ENCODE peak calls at places on chromosome 13, in ten cellular contexts. One of them, this sample, is unnamed.

GRCh38 chr13:47277774-47278173 is 380.9 kb upstream of the HTR2A start:
- DNase-seq in NCI-H1930: no peak
- DNase-seq in T follicular helper cell: no peak
- DNase-seq in posterior cingulate gyrus: no peak
- DNase-seq in stimulated activated CD8-positive, alpha-beta memory T cell treated with anti-CD3 and anti-CD28 coated beads, Interleukin-4, amount 100 ng/mL, for 48 hours: no peak
- DNase-seq in memory B cell: no peak
- DNase-seq in lower leg skin: no peak
- DNase-seq in GDM1: no peak
- DNase-seq in GM03348: peak
- DNase-seq in HT1080: no peak
- DNase-seq in this sample: no peak

GRCh38 chr13:104553156-104553555 is 1486.9 kb upstream of the SLC10A2 start:
- DNase-seq in lower leg skin: no peak
- DNase-seq in memory B cell: no peak
- DNase-seq in HT1080: peak
- DNase-seq in stimulated activated CD8-positive, alpha-beta memory T cell treated with anti-CD3 and anti-CD28 coated beads, Interleukin-4, amount 100 ng/mL, for 48 hours: no peak
- DNase-seq in NCI-H1930: no peak
- DNase-seq in GDM1: no peak
- DNase-seq in GM03348: no peak
- DNase-seq in posterior cingulate gyrus: no peak
- DNase-seq in T follicular helper cell: no peak
- DNase-seq in this sample: no peak

GRCh38 chr13:74132152-74132767 is 1.9 kb downstream of the KLF12 start:
- DNase-seq in T follicular helper cell: peak
- DNase-seq in memory B cell: peak
- DNase-seq in posterior cingulate gyrus: no peak
- DNase-seq in GM03348: no peak
- DNase-seq in GDM1: no peak
- DNase-seq in NCI-H1930: no peak
- DNase-seq in stimulated activated CD8-positive, alpha-beta memory T cell treated with anti-CD3 and anti-CD28 coated beads, Interleukin-4, amount 100 ng/mL, for 48 hours: no peak
- DNase-seq in lower leg skin: no peak
- DNase-seq in HT1080: no peak
- DNase-seq in this sample: no peak

GRCh38 chr13:97212540-97213146 is 9.5 kb upstream of the MBNL2 start:
- DNase-seq in HT1080: peak
- DNase-seq in GM03348: peak
- DNase-seq in GDM1: no peak
- DNase-seq in stimulated activated CD8-positive, alpha-beta memory T cell treated with anti-CD3 and anti-CD28 coated beads, Interleukin-4, amount 100 ng/mL, for 48 hours: no peak
- DNase-seq in memory B cell: no peak
- DNase-seq in posterior cingulate gyrus: no peak
- DNase-seq in NCI-H1930: no peak
- DNase-seq in lower leg skin: no peak
- DNase-seq in T follicular helper cell: no peak
- DNase-seq in this sample: no peak

GRCh38 chr13:44231786-44232516 is 141.7 kb upstream of the SERP2 start:
- DNase-seq in HT1080: peak
- DNase-seq in GDM1: no peak
- DNase-seq in NCI-H1930: no peak
- DNase-seq in stimulated activated CD8-positive, alpha-beta memory T cell treated with anti-CD3 and anti-CD28 coated beads, Interleukin-4, amount 100 ng/mL, for 48 hours: peak
- DNase-seq in T follicular helper cell: no peak
- DNase-seq in memory B cell: no peak
- DNase-seq in GM03348: peak
- DNase-seq in lower leg skin: peak
- DNase-seq in posterior cingulate gyrus: no peak
- DNase-seq in this sample: no peak

GRCh38 chr13:27211771-27212364 is 39.5 kb upstream of the RPL21 start:
- DNase-seq in T follicular helper cell: no peak
- DNase-seq in posterior cingulate gyrus: no peak
- DNase-seq in GM03348: no peak
- DNase-seq in lower leg skin: no peak
- DNase-seq in memory B cell: no peak
- DNase-seq in NCI-H1930: no peak
- DNase-seq in HT1080: peak
- DNase-seq in stimulated activated CD8-positive, alpha-beta memory T cell treated with anti-CD3 and anti-CD28 coated beads, Interleukin-4, amount 100 ng/mL, for 48 hours: no peak
- DNase-seq in GDM1: no peak
- DNase-seq in this sample: no peak

GRCh38 chr13:33797622-33798021 is 20.3 kb upstream of the RFC3 start:
- DNase-seq in stimulated activated CD8-positive, alpha-beta memory T cell treated with anti-CD3 and anti-CD28 coated beads, Interleukin-4, amount 100 ng/mL, for 48 hours: no peak
- DNase-seq in lower leg skin: no peak
- DNase-seq in NCI-H1930: no peak
- DNase-seq in GM03348: peak
- DNase-seq in posterior cingulate gyrus: no peak
- DNase-seq in memory B cell: no peak
- DNase-seq in T follicular helper cell: no peak
- DNase-seq in HT1080: peak
- DNase-seq in GDM1: no peak
- DNase-seq in this sample: no peak

GRCh38 chr13:29503041-29503837 is 92.2 kb downstream of the SLC7A1 start:
- DNase-seq in GDM1: no peak
- DNase-seq in memory B cell: no peak
- DNase-seq in stimulated activated CD8-positive, alpha-beta memory T cell treated with anti-CD3 and anti-CD28 coated beads, Interleukin-4, amount 100 ng/mL, for 48 hours: no peak
- DNase-seq in lower leg skin: no peak
- DNase-seq in GM03348: peak
- DNase-seq in posterior cingulate gyrus: no peak
- DNase-seq in NCI-H1930: no peak
- DNase-seq in T follicular helper cell: no peak
- DNase-seq in HT1080: no peak
- DNase-seq in this sample: no peak

GRCh38 chr13:44437356-44438233 is 64.0 kb downstream of the SERP2 start:
- DNase-seq in posterior cingulate gyrus: no peak
- DNase-seq in stimulated activated CD8-positive, alpha-beta memory T cell treated with anti-CD3 and anti-CD28 coated beads, Interleukin-4, amount 100 ng/mL, for 48 hours: no peak
- DNase-seq in HT1080: peak
- DNase-seq in memory B cell: peak
- DNase-seq in NCI-H1930: peak
- DNase-seq in GM03348: peak
- DNase-seq in GDM1: no peak
- DNase-seq in lower leg skin: no peak
- DNase-seq in T follicular helper cell: no peak
- DNase-seq in this sample: no peak

GRCh38 chr13:66492479-66492878 is 737.7 kb downstream of the PCDH9 start:
- DNase-seq in memory B cell: no peak
- DNase-seq in HT1080: no peak
- DNase-seq in lower leg skin: no peak
- DNase-seq in T follicular helper cell: no peak
- DNase-seq in posterior cingulate gyrus: no peak
- DNase-seq in NCI-H1930: no peak
- DNase-seq in GM03348: no peak
- DNase-seq in stimulated activated CD8-positive, alpha-beta memory T cell treated with anti-CD3 and anti-CD28 coated beads, Interleukin-4, amount 100 ng/mL, for 48 hours: no peak
- DNase-seq in GDM1: no peak
- DNase-seq in this sample: no peak

GRCh38 chr13:40806241-40806640 is 16.8 kb downstream of the SLC25A15 start:
- DNase-seq in posterior cingulate gyrus: no peak
- DNase-seq in lower leg skin: no peak
- DNase-seq in GM03348: no peak
- DNase-seq in memory B cell: no peak
- DNase-seq in T follicular helper cell: no peak
- DNase-seq in stimulated activated CD8-positive, alpha-beta memory T cell treated with anti-CD3 and anti-CD28 coated beads, Interleukin-4, amount 100 ng/mL, for 48 hours: no peak
- DNase-seq in NCI-H1930: no peak
- DNase-seq in HT1080: no peak
- DNase-seq in GDM1: no peak
- DNase-seq in this sample: no peak

GRCh38 chr13:89457977-89458376 is 1786.8 kb downstream of the SLITRK5 start:
- DNase-seq in memory B cell: no peak
- DNase-seq in GM03348: no peak
- DNase-seq in HT1080: peak
- DNase-seq in NCI-H1930: no peak
- DNase-seq in GDM1: no peak
- DNase-seq in lower leg skin: no peak
- DNase-seq in T follicular helper cell: no peak
- DNase-seq in stimulated activated CD8-positive, alpha-beta memory T cell treated with anti-CD3 and anti-CD28 coated beads, Interleukin-4, amount 100 ng/mL, for 48 hours: no peak
- DNase-seq in posterior cingulate gyrus: no peak
- DNase-seq in this sample: no peak

GRCh38 chr13:51066091-51066831 is 44.8 kb downstream of the C13orf42 start:
- DNase-seq in lower leg skin: no peak
- DNase-seq in stimulated activated CD8-positive, alpha-beta memory T cell treated with anti-CD3 and anti-CD28 coated beads, Interleukin-4, amount 100 ng/mL, for 48 hours: no peak
- DNase-seq in NCI-H1930: no peak
- DNase-seq in posterior cingulate gyrus: no peak
- DNase-seq in HT1080: peak
- DNase-seq in GM03348: no peak
- DNase-seq in GDM1: no peak
- DNase-seq in memory B cell: no peak
- DNase-seq in T follicular helper cell: no peak
- DNase-seq in this sample: no peak

GRCh38 chr13:98761126-98761978 is 8.9 kb upstream of the SLC15A1 start:
- DNase-seq in memory B cell: no peak
- DNase-seq in HT1080: peak
- DNase-seq in GM03348: peak
- DNase-seq in posterior cingulate gyrus: no peak
- DNase-seq in GDM1: no peak
- DNase-seq in stimulated activated CD8-positive, alpha-beta memory T cell treated with anti-CD3 and anti-CD28 coated beads, Interleukin-4, amount 100 ng/mL, for 48 hours: no peak
- DNase-seq in NCI-H1930: no peak
- DNase-seq in T follicular helper cell: no peak
- DNase-seq in lower leg skin: peak
- DNase-seq in this sample: no peak

GRCh38 chr13:45219938-45220375 is 19.1 kb upstream of the KCTD4 start:
- DNase-seq in HT1080: peak
- DNase-seq in posterior cingulate gyrus: no peak
- DNase-seq in NCI-H1930: peak
- DNase-seq in memory B cell: no peak
- DNase-seq in GM03348: peak
- DNase-seq in lower leg skin: no peak
- DNase-seq in GDM1: peak
- DNase-seq in stimulated activated CD8-positive, alpha-beta memory T cell treated with anti-CD3 and anti-CD28 coated beads, Interleukin-4, amount 100 ng/mL, for 48 hours: no peak
- DNase-seq in T follicular helper cell: no peak
- DNase-seq in this sample: no peak

This sample was measured in brain pericyte.